ENCODE peak calls at places on chromosome X, in eight cellular contexts. One of them, this sample, is unnamed.

GRCh38 chrX:46611658-46612362 is 38.2 kb downstream of the CHST7 start:
- DNase-seq in stimulated activated CD4-positive, alpha-beta T cell treated with anti-CD3 and anti-CD28 coated beads, Interleukin-12 subunit alpha, Interleukin-12 subunit beta, amount 100 ng/mL, for 48 hours: no peak
- DNase-seq in NCI-H345: no peak
- DNase-seq in breast epithelium: no peak
- DNase-seq in AG09309: no peak
- DNase-seq in EH: no peak
- DNase-seq in cardiac fibroblast: no peak
- DNase-seq in activated CD8-positive, alpha-beta memory T cell treated with anti-CD3 and anti-CD28 coated beads for 48 hours: no peak
- DNase-seq in this sample: no peak

GRCh38 chrX:1592128-1592862 is 891 bp downstream of the AKAP17A start:
- DNase-seq in NCI-H345: no peak
- DNase-seq in EH: peak; percentile 41
- DNase-seq in activated CD8-positive, alpha-beta memory T cell treated with anti-CD3 and anti-CD28 coated beads for 48 hours: no peak
- DNase-seq in cardiac fibroblast: no peak
- DNase-seq in breast epithelium: no peak
- DNase-seq in AG09309: no peak
- DNase-seq in stimulated activated CD4-positive, alpha-beta T cell treated with anti-CD3 and anti-CD28 coated beads, Interleukin-12 subunit alpha, Interleukin-12 subunit beta, amount 100 ng/mL, for 48 hours: no peak
- DNase-seq in this sample: no peak

GRCh38 chrX:2410279-2411020 is 90.3 kb downstream of the DHRSX start:
- DNase-seq in breast epithelium: no peak
- DNase-seq in stimulated activated CD4-positive, alpha-beta T cell treated with anti-CD3 and anti-CD28 coated beads, Interleukin-12 subunit alpha, Interleukin-12 subunit beta, amount 100 ng/mL, for 48 hours: no peak
- DNase-seq in activated CD8-positive, alpha-beta memory T cell treated with anti-CD3 and anti-CD28 coated beads for 48 hours: no peak
- DNase-seq in NCI-H345: no peak
- DNase-seq in cardiac fibroblast: no peak
- DNase-seq in AG09309: no peak
- DNase-seq in EH: no peak
- DNase-seq in this sample: no peak

GRCh38 chrX:11304829-11305228 is 11.6 kb downstream of the AMELX start:
- DNase-seq in EH: no peak
- DNase-seq in NCI-H345: no peak
- DNase-seq in AG09309: no peak
- DNase-seq in stimulated activated CD4-positive, alpha-beta T cell treated with anti-CD3 and anti-CD28 coated beads, Interleukin-12 subunit alpha, Interleukin-12 subunit beta, amount 100 ng/mL, for 48 hours: no peak
- DNase-seq in breast epithelium: no peak
- DNase-seq in cardiac fibroblast: no peak
- DNase-seq in activated CD8-positive, alpha-beta memory T cell treated with anti-CD3 and anti-CD28 coated beads for 48 hours: no peak
- DNase-seq in this sample: no peak

GRCh38 chrX:69182818-69183375 is 17.6 kb upstream of the PJA1 start:
- DNase-seq in breast epithelium: no peak
- DNase-seq in stimulated activated CD4-positive, alpha-beta T cell treated with anti-CD3 and anti-CD28 coated beads, Interleukin-12 subunit alpha, Interleukin-12 subunit beta, amount 100 ng/mL, for 48 hours: no peak
- DNase-seq in EH: no peak
- DNase-seq in cardiac fibroblast: no peak
- DNase-seq in AG09309: no peak
- DNase-seq in NCI-H345: no peak
- DNase-seq in activated CD8-positive, alpha-beta memory T cell treated with anti-CD3 and anti-CD28 coated beads for 48 hours: no peak
- DNase-seq in this sample: no peak

GRCh38 chrX:153381684-153382532 is 19.2 kb downstream of the PNMA6E start:
- DNase-seq in stimulated activated CD4-positive, alpha-beta T cell treated with anti-CD3 and anti-CD28 coated beads, Interleukin-12 subunit alpha, Interleukin-12 subunit beta, amount 100 ng/mL, for 48 hours: peak; percentile 9
- DNase-seq in activated CD8-positive, alpha-beta memory T cell treated with anti-CD3 and anti-CD28 coated beads for 48 hours: no peak
- DNase-seq in cardiac fibroblast: peak; percentile 96
- DNase-seq in breast epithelium: no peak
- DNase-seq in NCI-H345: peak; percentile 89
- DNase-seq in EH: peak; percentile 75
- DNase-seq in AG09309: peak; percentile 73
- DNase-seq in this sample: no peak

GRCh38 chrX:22603060-22603459 is 330.3 kb downstream of the CBLL2 start:
- DNase-seq in stimulated activated CD4-positive, alpha-beta T cell treated with anti-CD3 and anti-CD28 coated beads, Interleukin-12 subunit alpha, Interleukin-12 subunit beta, amount 100 ng/mL, for 48 hours: no peak
- DNase-seq in activated CD8-positive, alpha-beta memory T cell treated with anti-CD3 and anti-CD28 coated beads for 48 hours: no peak
- DNase-seq in cardiac fibroblast: no peak
- DNase-seq in AG09309: no peak
- DNase-seq in EH: no peak
- DNase-seq in NCI-H345: no peak
- DNase-seq in breast epithelium: no peak
- DNase-seq in this sample: no peak

GRCh38 chrX:106170318-106170717 is 2.2 kb downstream of the PWWP3B start:
- DNase-seq in cardiac fibroblast: peak; percentile 49
- DNase-seq in EH: no peak
- DNase-seq in NCI-H345: no peak
- DNase-seq in activated CD8-positive, alpha-beta memory T cell treated with anti-CD3 and anti-CD28 coated beads for 48 hours: no peak
- DNase-seq in breast epithelium: no peak
- DNase-seq in stimulated activated CD4-positive, alpha-beta T cell treated with anti-CD3 and anti-CD28 coated beads, Interleukin-12 subunit alpha, Interleukin-12 subunit beta, amount 100 ng/mL, for 48 hours: no peak
- DNase-seq in AG09309: no peak
- DNase-seq in this sample: no peak

GRCh38 chrX:43897290-43897689 is 15.0 kb upstream of the MAOB start:
- DNase-seq in NCI-H345: no peak
- DNase-seq in activated CD8-positive, alpha-beta memory T cell treated with anti-CD3 and anti-CD28 coated beads for 48 hours: no peak
- DNase-seq in cardiac fibroblast: no peak
- DNase-seq in breast epithelium: no peak
- DNase-seq in stimulated activated CD4-positive, alpha-beta T cell treated with anti-CD3 and anti-CD28 coated beads, Interleukin-12 subunit alpha, Interleukin-12 subunit beta, amount 100 ng/mL, for 48 hours: no peak
- DNase-seq in EH: no peak
- DNase-seq in AG09309: no peak
- DNase-seq in this sample: no peak

GRCh38 chrX:15167826-15168225 is 102.1 kb downstream of the ASB9 start:
- DNase-seq in breast epithelium: no peak
- DNase-seq in activated CD8-positive, alpha-beta memory T cell treated with anti-CD3 and anti-CD28 coated beads for 48 hours: no peak
- DNase-seq in cardiac fibroblast: no peak
- DNase-seq in NCI-H345: no peak
- DNase-seq in EH: no peak
- DNase-seq in stimulated activated CD4-positive, alpha-beta T cell treated with anti-CD3 and anti-CD28 coated beads, Interleukin-12 subunit alpha, Interleukin-12 subunit beta, amount 100 ng/mL, for 48 hours: no peak
- DNase-seq in AG09309: no peak
- DNase-seq in this sample: no peak

GRCh38 chrX:81957900-81958545 is 756.1 kb downstream of the SH3BGRL start:
- DNase-seq in stimulated activated CD4-positive, alpha-beta T cell treated with anti-CD3 and anti-CD28 coated beads, Interleukin-12 subunit alpha, Interleukin-12 subunit beta, amount 100 ng/mL, for 48 hours: no peak
- DNase-seq in NCI-H345: no peak
- DNase-seq in AG09309: no peak
- DNase-seq in activated CD8-positive, alpha-beta memory T cell treated with anti-CD3 and anti-CD28 coated beads for 48 hours: no peak
- DNase-seq in breast epithelium: no peak
- DNase-seq in cardiac fibroblast: no peak
- DNase-seq in EH: no peak
- DNase-seq in this sample: no peak

GRCh38 chrX:8323356-8323755 is 141.3 kb upstream of the VCX3B start:
- DNase-seq in stimulated activated CD4-positive, alpha-beta T cell treated with anti-CD3 and anti-CD28 coated beads, Interleukin-12 subunit alpha, Interleukin-12 subunit beta, amount 100 ng/mL, for 48 hours: no peak
- DNase-seq in breast epithelium: no peak
- DNase-seq in activated CD8-positive, alpha-beta memory T cell treated with anti-CD3 and anti-CD28 coated beads for 48 hours: no peak
- DNase-seq in EH: no peak
- DNase-seq in cardiac fibroblast: no peak
- DNase-seq in NCI-H345: no peak
- DNase-seq in AG09309: no peak
- DNase-seq in this sample: no peak

GRCh38 chrX:71578253-71579135 is at the start of gene GCNA:
- DNase-seq in activated CD8-positive, alpha-beta memory T cell treated with anti-CD3 and anti-CD28 coated beads for 48 hours: no peak
- DNase-seq in NCI-H345: no peak
- DNase-seq in stimulated activated CD4-positive, alpha-beta T cell treated with anti-CD3 and anti-CD28 coated beads, Interleukin-12 subunit alpha, Interleukin-12 subunit beta, amount 100 ng/mL, for 48 hours: no peak
- DNase-seq in AG09309: no peak
- DNase-seq in breast epithelium: no peak
- DNase-seq in cardiac fibroblast: no peak
- DNase-seq in EH: no peak
- DNase-seq in this sample: no peak

GRCh38 chrX:43693602-43694406 is 37.7 kb downstream of the MAOA start:
- DNase-seq in AG09309: no peak
- DNase-seq in activated CD8-positive, alpha-beta memory T cell treated with anti-CD3 and anti-CD28 coated beads for 48 hours: no peak
- DNase-seq in NCI-H345: no peak
- DNase-seq in stimulated activated CD4-positive, alpha-beta T cell treated with anti-CD3 and anti-CD28 coated beads, Interleukin-12 subunit alpha, Interleukin-12 subunit beta, amount 100 ng/mL, for 48 hours: no peak
- DNase-seq in breast epithelium: no peak
- DNase-seq in cardiac fibroblast: no peak
- DNase-seq in EH: peak; percentile 11
- DNase-seq in this sample: no peak

GRCh38 chrX:40644175-40644574 is 3.2 kb downstream of the CXorf38 start:
- DNase-seq in cardiac fibroblast: peak; percentile 76
- DNase-seq in stimulated activated CD4-positive, alpha-beta T cell treated with anti-CD3 and anti-CD28 coated beads, Interleukin-12 subunit alpha, Interleukin-12 subunit beta, amount 100 ng/mL, for 48 hours: no peak
- DNase-seq in activated CD8-positive, alpha-beta memory T cell treated with anti-CD3 and anti-CD28 coated beads for 48 hours: no peak
- DNase-seq in EH: peak; percentile 39
- DNase-seq in breast epithelium: no peak
- DNase-seq in AG09309: no peak
- DNase-seq in NCI-H345: no peak
- DNase-seq in this sample: no peak

GRCh38 chrX:66994729-66995128 is 355.9 kb upstream of the EDA2R start:
- DNase-seq in cardiac fibroblast: no peak
- DNase-seq in activated CD8-positive, alpha-beta memory T cell treated with anti-CD3 and anti-CD28 coated beads for 48 hours: no peak
- DNase-seq in breast epithelium: no peak
- DNase-seq in EH: no peak
- DNase-seq in NCI-H345: no peak
- DNase-seq in AG09309: no peak
- DNase-seq in stimulated activated CD4-positive, alpha-beta T cell treated with anti-CD3 and anti-CD28 coated beads, Interleukin-12 subunit alpha, Interleukin-12 subunit beta, amount 100 ng/mL, for 48 hours: no peak
- DNase-seq in this sample: no peak

GRCh38 chrX:71634366-71634765 is 16.1 kb upstream of the CXCR3 start:
- DNase-seq in EH: no peak
- DNase-seq in activated CD8-positive, alpha-beta memory T cell treated with anti-CD3 and anti-CD28 coated beads for 48 hours: no peak
- DNase-seq in NCI-H345: no peak
- DNase-seq in cardiac fibroblast: peak; percentile 13
- DNase-seq in breast epithelium: no peak
- DNase-seq in AG09309: no peak
- DNase-seq in stimulated activated CD4-positive, alpha-beta T cell treated with anti-CD3 and anti-CD28 coated beads, Interleukin-12 subunit alpha, Interleukin-12 subunit beta, amount 100 ng/mL, for 48 hours: no peak
- DNase-seq in this sample: no peak

GRCh38 chrX:100410901-100411801 is 1.1 kb upstream of the PCDH19 start:
- DNase-seq in breast epithelium: no peak
- DNase-seq in EH: no peak
- DNase-seq in activated CD8-positive, alpha-beta memory T cell treated with anti-CD3 and anti-CD28 coated beads for 48 hours: no peak
- DNase-seq in cardiac fibroblast: no peak
- DNase-seq in NCI-H345: no peak
- DNase-seq in AG09309: no peak
- DNase-seq in stimulated activated CD4-positive, alpha-beta T cell treated with anti-CD3 and anti-CD28 coated beads, Interleukin-12 subunit alpha, Interleukin-12 subunit beta, amount 100 ng/mL, for 48 hours: no peak
- DNase-seq in this sample: no peak

GRCh38 chrX:12949927-12950656 is 24.8 kb upstream of the TMSB4X start:
- DNase-seq in cardiac fibroblast: peak; percentile 92
- DNase-seq in EH: peak; percentile 85
- DNase-seq in AG09309: peak; percentile 84
- DNase-seq in breast epithelium: peak; percentile 62
- DNase-seq in activated CD8-positive, alpha-beta memory T cell treated with anti-CD3 and anti-CD28 coated beads for 48 hours: no peak
- DNase-seq in stimulated activated CD4-positive, alpha-beta T cell treated with anti-CD3 and anti-CD28 coated beads, Interleukin-12 subunit alpha, Interleukin-12 subunit beta, amount 100 ng/mL, for 48 hours: peak; percentile 74
- DNase-seq in NCI-H345: no peak
- DNase-seq in this sample: peak; percentile 82

GRCh38 chrX:12249997-12250396 is 111.7 kb downstream of the FRMPD4 start:
- DNase-seq in breast epithelium: no peak
- DNase-seq in stimulated activated CD4-positive, alpha-beta T cell treated with anti-CD3 and anti-CD28 coated beads, Interleukin-12 subunit alpha, Interleukin-12 subunit beta, amount 100 ng/mL, for 48 hours: no peak
- DNase-seq in cardiac fibroblast: no peak
- DNase-seq in activated CD8-positive, alpha-beta memory T cell treated with anti-CD3 and anti-CD28 coated beads for 48 hours: no peak
- DNase-seq in AG09309: no peak
- DNase-seq in EH: peak; percentile 39
- DNase-seq in NCI-H345: no peak
- DNase-seq in this sample: no peak

GRCh38 chrX:87636533-87636932 is 118.9 kb downstream of the KLHL4 start:
- DNase-seq in EH: no peak
- DNase-seq in cardiac fibroblast: no peak
- DNase-seq in breast epithelium: no peak
- DNase-seq in AG09309: no peak
- DNase-seq in activated CD8-positive, alpha-beta memory T cell treated with anti-CD3 and anti-CD28 coated beads for 48 hours: no peak
- DNase-seq in stimulated activated CD4-positive, alpha-beta T cell treated with anti-CD3 and anti-CD28 coated beads, Interleukin-12 subunit alpha, Interleukin-12 subunit beta, amount 100 ng/mL, for 48 hours: no peak
- DNase-seq in NCI-H345: no peak
- DNase-seq in this sample: no peak

GRCh38 chrX:138034136-138034535 is 468.2 kb downstream of the ZIC3 start:
- DNase-seq in NCI-H345: no peak
- DNase-seq in EH: no peak
- DNase-seq in AG09309: no peak
- DNase-seq in breast epithelium: no peak
- DNase-seq in cardiac fibroblast: no peak
- DNase-seq in activated CD8-positive, alpha-beta memory T cell treated with anti-CD3 and anti-CD28 coated beads for 48 hours: no peak
- DNase-seq in stimulated activated CD4-positive, alpha-beta T cell treated with anti-CD3 and anti-CD28 coated beads, Interleukin-12 subunit alpha, Interleukin-12 subunit beta, amount 100 ng/mL, for 48 hours: no peak
- DNase-seq in this sample: no peak

GRCh38 chrX:107667426-107667825 is 39.1 kb downstream of the PRPS1 start:
- DNase-seq in activated CD8-positive, alpha-beta memory T cell treated with anti-CD3 and anti-CD28 coated beads for 48 hours: no peak
- DNase-seq in NCI-H345: no peak
- DNase-seq in AG09309: no peak
- DNase-seq in cardiac fibroblast: no peak
- DNase-seq in breast epithelium: no peak
- DNase-seq in EH: no peak
- DNase-seq in stimulated activated CD4-positive, alpha-beta T cell treated with anti-CD3 and anti-CD28 coated beads, Interleukin-12 subunit alpha, Interleukin-12 subunit beta, amount 100 ng/mL, for 48 hours: no peak
- DNase-seq in this sample: no peak

GRCh38 chrX:130836447-130836846 is 66.6 kb downstream of the ENOX2 start:
- DNase-seq in AG09309: no peak
- DNase-seq in EH: no peak
- DNase-seq in NCI-H345: no peak
- DNase-seq in cardiac fibroblast: no peak
- DNase-seq in stimulated activated CD4-positive, alpha-beta T cell treated with anti-CD3 and anti-CD28 coated beads, Interleukin-12 subunit alpha, Interleukin-12 subunit beta, amount 100 ng/mL, for 48 hours: no peak
- DNase-seq in activated CD8-positive, alpha-beta memory T cell treated with anti-CD3 and anti-CD28 coated beads for 48 hours: no peak
- DNase-seq in breast epithelium: no peak
- DNase-seq in this sample: no peak

GRCh38 chrX:70168238-70169188 is 8.8 kb upstream of the DGAT2L6 start:
- DNase-seq in activated CD8-positive, alpha-beta memory T cell treated with anti-CD3 and anti-CD28 coated beads for 48 hours: no peak
- DNase-seq in AG09309: peak; percentile 11
- DNase-seq in EH: peak; percentile 84
- DNase-seq in breast epithelium: no peak
- DNase-seq in NCI-H345: no peak
- DNase-seq in cardiac fibroblast: peak; percentile 72
- DNase-seq in stimulated activated CD4-positive, alpha-beta T cell treated with anti-CD3 and anti-CD28 coated beads, Interleukin-12 subunit alpha, Interleukin-12 subunit beta, amount 100 ng/mL, for 48 hours: no peak
- DNase-seq in this sample: no peak

GRCh38 chrX:18899796-18900380 is 84.0 kb downstream of the PHKA2 start:
- DNase-seq in AG09309: no peak
- DNase-seq in EH: peak; percentile 5
- DNase-seq in cardiac fibroblast: peak; percentile 25
- DNase-seq in breast epithelium: no peak
- DNase-seq in NCI-H345: no peak
- DNase-seq in stimulated activated CD4-positive, alpha-beta T cell treated with anti-CD3 and anti-CD28 coated beads, Interleukin-12 subunit alpha, Interleukin-12 subunit beta, amount 100 ng/mL, for 48 hours: no peak
- DNase-seq in activated CD8-positive, alpha-beta memory T cell treated with anti-CD3 and anti-CD28 coated beads for 48 hours: no peak
- DNase-seq in this sample: no peak

GRCh38 chrX:46254623-46255022 is 290.6 kb downstream of the ZNF674 start:
- DNase-seq in breast epithelium: no peak
- DNase-seq in EH: peak; percentile 46
- DNase-seq in stimulated activated CD4-positive, alpha-beta T cell treated with anti-CD3 and anti-CD28 coated beads, Interleukin-12 subunit alpha, Interleukin-12 subunit beta, amount 100 ng/mL, for 48 hours: no peak
- DNase-seq in activated CD8-positive, alpha-beta memory T cell treated with anti-CD3 and anti-CD28 coated beads for 48 hours: no peak
- DNase-seq in NCI-H345: no peak
- DNase-seq in AG09309: no peak
- DNase-seq in cardiac fibroblast: peak; percentile 12
- DNase-seq in this sample: no peak

GRCh38 chrX:68997911-68998310 is 167.3 kb downstream of the PJA1 start:
- DNase-seq in stimulated activated CD4-positive, alpha-beta T cell treated with anti-CD3 and anti-CD28 coated beads, Interleukin-12 subunit alpha, Interleukin-12 subunit beta, amount 100 ng/mL, for 48 hours: no peak
- DNase-seq in NCI-H345: no peak
- DNase-seq in activated CD8-positive, alpha-beta memory T cell treated with anti-CD3 and anti-CD28 coated beads for 48 hours: no peak
- DNase-seq in cardiac fibroblast: peak; percentile 89
- DNase-seq in AG09309: no peak
- DNase-seq in breast epithelium: no peak
- DNase-seq in EH: peak; percentile 49
- DNase-seq in this sample: no peak

GRCh38 chrX:13790206-13791131 is 26.4 kb downstream of the GPM6B start:
- DNase-seq in NCI-H345: no peak
- DNase-seq in EH: peak; percentile 0
- DNase-seq in stimulated activated CD4-positive, alpha-beta T cell treated with anti-CD3 and anti-CD28 coated beads, Interleukin-12 subunit alpha, Interleukin-12 subunit beta, amount 100 ng/mL, for 48 hours: no peak
- DNase-seq in AG09309: no peak
- DNase-seq in cardiac fibroblast: peak; percentile 9
- DNase-seq in breast epithelium: no peak
- DNase-seq in activated CD8-positive, alpha-beta memory T cell treated with anti-CD3 and anti-CD28 coated beads for 48 hours: no peak
- DNase-seq in this sample: no peak

GRCh38 chrX:11968470-11968869 is 169.8 kb upstream of the FRMPD4 start:
- DNase-seq in NCI-H345: no peak
- DNase-seq in breast epithelium: no peak
- DNase-seq in cardiac fibroblast: no peak
- DNase-seq in AG09309: no peak
- DNase-seq in activated CD8-positive, alpha-beta memory T cell treated with anti-CD3 and anti-CD28 coated beads for 48 hours: no peak
- DNase-seq in stimulated activated CD4-positive, alpha-beta T cell treated with anti-CD3 and anti-CD28 coated beads, Interleukin-12 subunit alpha, Interleukin-12 subunit beta, amount 100 ng/mL, for 48 hours: no peak
- DNase-seq in EH: peak; percentile 23
- DNase-seq in this sample: no peak

GRCh38 chrX:150225756-150226155 is 137.4 kb upstream of the MAMLD1 start:
- DNase-seq in cardiac fibroblast: no peak
- DNase-seq in AG09309: no peak
- DNase-seq in breast epithelium: no peak
- DNase-seq in EH: no peak
- DNase-seq in activated CD8-positive, alpha-beta memory T cell treated with anti-CD3 and anti-CD28 coated beads for 48 hours: no peak
- DNase-seq in stimulated activated CD4-positive, alpha-beta T cell treated with anti-CD3 and anti-CD28 coated beads, Interleukin-12 subunit alpha, Interleukin-12 subunit beta, amount 100 ng/mL, for 48 hours: no peak
- DNase-seq in NCI-H345: no peak
- DNase-seq in this sample: no peak

GRCh38 chrX:19709812-19710518 is 177.4 kb downstream of the SH3KBP1 start:
- DNase-seq in EH: peak; percentile 94
- DNase-seq in NCI-H345: no peak
- DNase-seq in activated CD8-positive, alpha-beta memory T cell treated with anti-CD3 and anti-CD28 coated beads for 48 hours: no peak
- DNase-seq in AG09309: peak; percentile 78
- DNase-seq in cardiac fibroblast: peak; percentile 58
- DNase-seq in stimulated activated CD4-positive, alpha-beta T cell treated with anti-CD3 and anti-CD28 coated beads, Interleukin-12 subunit alpha, Interleukin-12 subunit beta, amount 100 ng/mL, for 48 hours: no peak
- DNase-seq in breast epithelium: no peak
- DNase-seq in this sample: no peak

GRCh38 chrX:107775734-107776511 is at the start of gene TSC22D3:
- DNase-seq in AG09309: peak; percentile 1
- DNase-seq in NCI-H345: peak; percentile 63
- DNase-seq in breast epithelium: peak; percentile 80
- DNase-seq in EH: peak; percentile 69
- DNase-seq in cardiac fibroblast: peak; percentile 81
- DNase-seq in activated CD8-positive, alpha-beta memory T cell treated with anti-CD3 and anti-CD28 coated beads for 48 hours: no peak
- DNase-seq in stimulated activated CD4-positive, alpha-beta T cell treated with anti-CD3 and anti-CD28 coated beads, Interleukin-12 subunit alpha, Interleukin-12 subunit beta, amount 100 ng/mL, for 48 hours: peak; percentile 49
- DNase-seq in this sample: peak; percentile 32

GRCh38 chrX:17674611-17675010 is 62.7 kb upstream of the SCML1 start:
- DNase-seq in breast epithelium: no peak
- DNase-seq in EH: no peak
- DNase-seq in NCI-H345: peak; percentile 20
- DNase-seq in activated CD8-positive, alpha-beta memory T cell treated with anti-CD3 and anti-CD28 coated beads for 48 hours: no peak
- DNase-seq in AG09309: no peak
- DNase-seq in stimulated activated CD4-positive, alpha-beta T cell treated with anti-CD3 and anti-CD28 coated beads, Interleukin-12 subunit alpha, Interleukin-12 subunit beta, amount 100 ng/mL, for 48 hours: no peak
- DNase-seq in cardiac fibroblast: peak; percentile 11
- DNase-seq in this sample: no peak